ENCODE peak calls at places on chromosomes 16 and 17, in ten cellular contexts. S is GM23248, W is HCT116, Y is GM23338, X is OCI-LY7, O is PC-9, V is SK-N-SH, J is MM.1S, I is Karpas-422, P is hepatocyte. B is an unnamed sample. For H3K9me2 and H3K4me1, the result is how much of the 10 kb centered on the place peaks cover.

GRCh38 chr16:87240211-87241134 is 76.7 kb downstream of the C16orf95 start:
- DNase-seq in S (peak), W (no peak), Y (no peak), X (no peak), O (peak), V (peak), J (no peak), I (no peak), P (no peak), B (peak)

GRCh38 chr16:49620158-49620867 is 235.6 kb downstream of the ZNF423 start:
- DNase-seq in S (peak), W (peak), Y (no peak), X (no peak), O (no peak), V (peak), J (no peak), I (no peak), P (peak), B (peak)

GRCh38 chr17:28646039-28646754 is 1.2 kb upstream of the BLTP2 start:
- DNase-seq in S (peak), W (no peak), Y (no peak), X (no peak), O (no peak), V (no peak), J (no peak), I (no peak), P (peak), B (no peak)

GRCh38 chr17:74639704-74640142 is 16.2 kb upstream of the CD300E start:
- DNase-seq in S (no peak), W (no peak), Y (no peak), X (peak), O (no peak), V (no peak), J (peak), I (peak), P (no peak), B (no peak)

GRCh38 chr16:56203052-56203451 is 11.8 kb downstream of the GNAO1 start:
- DNase-seq in S (peak), W (peak), Y (peak), X (peak), O (no peak), V (peak), J (peak), I (peak), P (peak), B (no peak)

GRCh38 chr16:53737563-53737962 is 33.6 kb downstream of the FTO start:
- DNase-seq in S (no peak), W (no peak), Y (no peak), X (no peak), O (no peak), V (no peak), J (no peak), I (peak), P (no peak), B (no peak)

GRCh38 chr17:44348234-44348987 is 3.3 kb downstream of the GRN start:
- DNase-seq in S (peak), W (no peak), Y (no peak), X (peak), O (no peak), V (no peak), J (peak), I (peak), P (no peak), B (no peak)

GRCh38 chr17:83161298-83162034 is 82.1 kb downstream of the METRNL start:
- DNase-seq in S (peak), W (no peak), Y (no peak), X (no peak), O (no peak), V (no peak), J (no peak), I (no peak), P (peak), B (peak)

GRCh38 chr17:27649929-27650328 is 18.9 kb downstream of the LGALS9 start:
- DNase-seq in S (no peak), W (no peak), Y (no peak), X (no peak), O (no peak), V (no peak), J (no peak), I (no peak), P (no peak), B (no peak)

GRCh38 chr16:69443809-69444611 is 19.6 kb downstream of the CYB5B start:
- DNase-seq in S (peak), W (no peak), Y (no peak), X (no peak), O (no peak), V (peak), J (no peak), I (no peak), P (no peak), B (no peak)

GRCh38 chr17:82237746-82238561 is 9.1 kb downstream of the SLC16A3 start:
- DNase-seq in S (peak), W (no peak), Y (no peak), X (no peak), O (no peak), V (no peak), J (no peak), I (no peak), P (no peak), B (no peak)

GRCh38 chr16:19858006-19858653 is 26.5 kb downstream of the GPRC5B start:
- DNase-seq in S (no peak), W (no peak), Y (no peak), X (no peak), O (no peak), V (no peak), J (no peak), I (no peak), P (no peak), B (no peak)

GRCh38 chr16:46658925-46659324 is 30.1 kb downstream of the VPS35 start:
- DNase-seq in S (no peak), W (no peak), Y (no peak), X (peak), O (no peak), V (no peak), J (peak), I (peak), P (no peak), B (no peak)

GRCh38 chr16:57146735-57147134 is 39.1 kb downstream of the PSME3IP1 start:
- DNase-seq in S (peak), W (no peak), Y (peak), X (no peak), O (no peak), V (peak), J (no peak), I (peak), P (no peak), B (peak)

GRCh38 chr16:87115646-87116045 is 201.5 kb downstream of the C16orf95 start:
- DNase-seq in S (no peak), W (no peak), Y (no peak), X (no peak), O (no peak), V (no peak), J (no peak), I (no peak), P (no peak), B (peak)

GRCh38 chr17:73933164-73933766 is 270.2 kb upstream of the RPL38 start:
- DNase-seq in S (no peak), W (no peak), Y (no peak), X (no peak), O (no peak), V (no peak), J (no peak), I (no peak), P (no peak), B (no peak)

GRCh38 chr17:38558751-38559024 is 47.1 kb downstream of the SRCIN1 start:
- DNase-seq in S (no peak), W (no peak), Y (peak), X (no peak), O (no peak), V (no peak), J (no peak), I (no peak), P (no peak), B (no peak)

GRCh38 chr16:53745126-53745525 is 41.2 kb downstream of the FTO start:
- DNase-seq in S (peak), W (no peak), Y (no peak), X (no peak), O (peak), V (no peak), J (no peak), I (no peak), P (no peak), B (peak)

GRCh38 chr17:81295031-81295677 is at the start of gene SLC38A10:
- DNase-seq in S (peak), W (peak), Y (peak), X (peak), O (peak), V (peak), J (peak), I (peak), P (peak), B (peak)

GRCh38 chr17:28530250-28530649 is 22.2 kb downstream of the UNC119 start:
- DNase-seq in S (no peak), W (no peak), Y (no peak), X (no peak), O (no peak), V (no peak), J (no peak), I (no peak), P (no peak), B (no peak)

GRCh38 chr17:83062011-83062817 is 17.2 kb upstream of the METRNL start:
- DNase-seq in S (no peak), W (no peak), Y (no peak), X (no peak), O (no peak), V (peak), J (no peak), I (no peak), P (no peak), B (no peak)

GRCh38 chr16:84585886-84586285 is 32.0 kb downstream of the COTL1 start:
- DNase-seq in S (no peak), W (peak), Y (peak), X (peak), O (no peak), V (peak), J (peak), I (peak), P (no peak), B (no peak)

GRCh38 chr16:30659507-30660423 is 1.5 kb downstream of the FBRS start:
- DNase-seq in S (peak), W (no peak), Y (peak), X (peak), O (peak), V (peak), J (peak), I (peak), P (no peak), B (no peak)
- H3K9me2 ChIP-seq in S (under half), W (under half), Y (under half), X (under half), O (under half), V (under half), J (under half), I (under half), P (under half), B (under half)

DNA sequence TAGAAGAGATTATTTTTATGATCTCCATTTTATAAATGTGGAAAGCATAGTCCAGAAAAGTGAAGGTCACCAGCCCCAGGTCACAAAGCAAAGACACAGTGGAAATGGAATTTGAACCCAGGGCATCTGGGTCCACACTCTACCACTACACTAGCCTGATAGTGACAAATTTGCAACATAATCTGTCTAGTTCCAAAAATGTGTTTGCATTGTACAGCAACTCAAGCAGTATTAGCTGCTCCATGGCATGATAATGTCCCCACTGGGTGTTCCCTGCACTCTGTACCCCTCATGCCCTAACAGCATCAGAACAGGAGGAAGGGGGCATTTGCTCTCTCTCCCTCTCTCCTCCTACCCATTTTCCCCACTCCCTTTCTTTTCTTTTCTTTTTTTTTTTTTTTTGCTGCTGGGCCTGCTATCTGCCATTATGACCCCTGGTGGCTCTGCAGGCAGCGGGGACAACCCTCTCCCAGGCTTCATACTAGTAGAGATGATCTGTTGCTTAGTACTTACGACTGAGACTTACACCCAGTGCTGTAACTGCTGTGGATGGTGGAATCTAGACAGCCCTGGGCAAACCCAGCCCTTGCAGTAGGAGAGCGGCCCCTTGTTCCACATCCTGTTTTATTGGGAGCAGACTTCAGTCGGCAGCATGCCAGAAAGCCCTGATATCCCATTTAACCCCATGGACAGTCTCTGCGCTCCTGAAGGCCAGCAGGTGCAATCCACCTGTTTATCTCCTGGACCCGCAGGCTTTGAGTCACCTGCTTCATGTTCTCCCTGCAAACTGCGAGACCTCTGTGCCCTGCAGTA is 306.3 kb downstream of the SOX9 start:
- DNase-seq in S (no peak), W (no peak), Y (no peak), X (no peak), O (no peak), V (peak), J (no peak), I (peak), P (peak), B (no peak)
- H3K4me1 ChIP-seq in S (under half), W (half or more), Y (under half), X (under half), O (under half), V (under half), J (under half), I (under half), P (under half), B (under half)

GRCh38 chr16:85901110-85901509 is 2.1 kb downstream of the IRF8 start:
- DNase-seq in S (no peak), W (no peak), Y (no peak), X (peak), O (no peak), V (no peak), J (no peak), I (peak), P (no peak), B (no peak)

GRCh38 chr16:85905110-85906095 is 6.4 kb downstream of the IRF8 start:
- DNase-seq in S (no peak), W (no peak), Y (no peak), X (no peak), O (no peak), V (no peak), J (no peak), I (peak), P (no peak), B (no peak)

GRCh38 chr16:85901760-85902365 is 2.9 kb downstream of the IRF8 start:
- DNase-seq in S (no peak), W (no peak), Y (no peak), X (no peak), O (no peak), V (no peak), J (no peak), I (peak), P (no peak), B (no peak)

GRCh38 chr16:85902366-85903155 is 3.6 kb downstream of the IRF8 start:
- DNase-seq in S (no peak), W (no peak), Y (no peak), X (peak), O (no peak), V (no peak), J (peak), I (peak), P (no peak), B (no peak)

DNA sequence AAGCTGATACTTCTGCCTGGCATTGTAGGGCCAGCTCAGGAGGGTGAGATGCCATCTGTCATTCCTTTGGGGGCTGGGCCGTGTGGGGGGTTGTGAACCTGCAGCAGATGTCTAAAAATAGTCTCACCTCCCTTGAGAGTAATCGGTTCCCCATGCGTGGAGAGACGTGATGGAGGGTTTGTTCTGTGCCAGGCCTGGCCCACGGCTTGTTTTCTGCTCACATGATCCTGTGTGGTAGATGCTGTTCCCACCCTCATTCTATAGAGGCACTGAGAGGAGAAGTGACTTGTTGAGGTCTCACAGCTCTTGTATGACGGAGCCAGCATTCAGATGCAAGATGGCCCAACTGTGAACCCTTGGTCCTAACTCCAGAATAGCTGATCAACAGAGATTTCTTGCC is 4.6 kb downstream of the IRF8 start:
- DNase-seq in S (no peak), W (no peak), Y (no peak), X (peak), O (no peak), V (no peak), J (peak), I (peak), P (no peak), B (no peak)
- H3K4me3 ChIP-seq in S (no peak), W (no peak), Y (no peak), X (peak), O (no peak), V (no peak), J (peak), I (peak), P (no peak), B (no peak)

GRCh38 chr17:60128171-60128859 is 21.5 kb upstream of the CA4 start:
- DNase-seq in S (no peak), W (no peak), Y (no peak), X (no peak), O (no peak), V (peak), J (no peak), I (no peak), P (no peak), B (no peak)
- H3K9me2 ChIP-seq in S (under half), W (under half), Y (under half), X (under half), O (under half), V (under half), J (under half), I (under half), P (under half), B (under half)

DNA sequence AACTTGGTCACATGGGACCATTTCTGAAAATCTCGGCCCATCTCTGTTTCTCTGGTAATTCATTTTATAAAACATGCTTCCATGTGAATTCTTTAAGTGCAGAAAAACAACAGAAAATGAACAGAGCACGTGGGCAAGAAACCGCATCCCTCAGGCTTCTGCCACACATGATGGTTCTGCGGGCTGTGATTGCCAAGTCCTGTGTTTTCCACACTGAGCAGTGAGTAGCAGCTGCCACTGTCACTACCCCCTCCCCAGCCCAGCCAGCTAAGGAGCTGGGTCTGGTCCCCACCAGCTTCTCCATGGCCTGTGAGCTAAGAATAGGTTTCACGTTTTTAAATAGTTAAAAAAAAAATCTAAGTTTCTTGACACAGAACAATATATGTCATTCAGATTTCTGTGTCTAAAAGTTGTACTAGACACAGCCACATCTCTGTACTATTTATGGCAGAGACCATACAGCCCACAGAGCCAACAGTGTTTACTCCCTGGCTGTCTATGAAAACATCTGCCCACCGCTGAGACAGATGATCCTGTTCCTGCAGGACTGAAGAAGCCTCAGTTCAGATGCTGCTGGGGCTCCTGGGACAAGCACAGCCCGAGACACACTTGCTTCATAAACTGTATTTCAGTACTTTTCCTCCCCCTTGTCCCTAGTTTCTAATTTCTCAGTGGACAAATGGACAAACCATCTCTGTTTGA is 41.5 kb downstream of the USP22 start:
- DNase-seq in S (peak), W (no peak), Y (no peak), X (no peak), O (no peak), V (no peak), J (no peak), I (no peak), P (peak), B (no peak)
- H3K4me1 ChIP-seq in S (under half), W (under half), Y (under half), X (under half), O (under half), V (under half), J (under half), I (under half), P (under half), B (under half)

DNA sequence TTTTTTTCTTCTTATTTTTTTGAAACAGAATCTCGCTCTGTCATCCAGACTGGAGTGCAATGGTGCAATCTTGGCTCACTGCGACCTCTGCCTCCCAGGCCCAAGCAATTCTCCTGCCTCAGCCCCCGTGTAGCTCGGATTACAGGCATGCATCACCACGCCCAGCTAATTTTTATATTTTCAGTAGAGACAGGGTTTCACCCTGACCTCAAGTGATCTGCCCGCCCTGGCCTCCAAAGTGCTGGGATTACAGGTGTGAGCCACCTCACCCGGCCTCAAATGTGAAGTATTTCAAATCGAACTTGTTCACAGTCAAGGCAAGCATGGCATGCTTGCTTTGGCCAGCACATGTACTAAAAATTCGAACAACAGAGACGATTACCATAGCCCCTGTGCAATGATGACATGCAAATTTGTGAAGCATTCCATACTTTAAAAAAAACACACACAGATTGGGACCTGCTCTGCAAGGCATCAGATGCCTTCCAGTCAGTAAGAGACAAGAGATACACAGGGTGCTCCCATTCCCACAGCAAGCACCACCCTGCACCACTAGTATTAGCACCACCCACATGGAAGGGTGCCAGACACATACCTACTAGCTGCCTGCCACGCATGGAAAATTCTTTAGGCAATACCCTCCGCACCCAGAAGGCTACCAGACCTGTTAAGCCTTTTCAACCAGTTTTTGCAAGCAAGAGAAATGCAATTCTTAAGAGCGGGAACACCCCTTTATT is 47.2 kb downstream of the ANKRD11 start:
- DNase-seq in S (peak), W (peak), Y (no peak), X (no peak), O (peak), V (peak), J (no peak), I (no peak), P (peak), B (peak)
- H3K4me3 ChIP-seq in S (peak), W (no peak), Y (peak), X (no peak), O (peak), V (no peak), J (no peak), I (no peak), P (no peak), B (no peak)

DNA sequence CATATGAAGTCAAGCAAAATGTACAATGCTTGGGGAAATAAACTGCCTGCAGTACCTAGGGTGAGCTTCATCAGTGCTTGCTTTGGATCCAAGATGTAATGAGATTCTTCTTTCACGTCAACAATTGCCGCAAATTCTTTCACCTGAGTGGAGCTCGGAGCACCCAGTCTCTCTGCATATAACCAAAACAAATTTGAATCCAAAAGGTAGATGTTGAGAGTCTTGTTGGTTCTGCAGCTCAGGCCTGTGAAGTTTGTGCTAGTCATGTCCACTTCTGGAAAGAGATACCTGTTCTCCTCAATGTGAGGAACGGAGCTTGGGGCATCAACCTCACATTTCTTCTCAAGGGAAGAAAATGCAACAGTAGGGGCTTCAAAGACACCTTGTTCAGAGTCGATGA is 23.0 kb downstream of the SNN start:
- DNase-seq in S (no peak), W (no peak), Y (no peak), X (no peak), O (no peak), V (no peak), J (no peak), I (no peak), P (no peak), B (no peak)
- H3K9me2 ChIP-seq in S (under half), W (under half), Y (under half), X (under half), O (under half), V (under half), J (under half), I (under half), P (under half), B (under half)

GRCh38 chr16:73050115-73051099 is 2.5 kb upstream of the ZFHX3 start:
- DNase-seq in S (no peak), W (no peak), Y (no peak), X (no peak), O (no peak), V (peak), J (no peak), I (no peak), P (no peak), B (no peak)
- H3K4me1 ChIP-seq in S (under half), W (half or more), Y (half or more), X (under half), O (half or more), V (half or more), J (under half), I (under half), P (half or more), B (half or more)

B was measured in PC-3.